ENCODE peak calls at places on chromosome X, in four cellular contexts. A is mesenchymal stem cell, U is H1, P is H9. M is an unnamed sample. For H3K4me1, the result is how much of the 10 kb centered on the place peaks cover.

GRCh38 chrX:68824565-68825125 is 4.2 kb upstream of the EFNB1 start:
- DNase-seq in A (no peak), U (no peak), P (peak), M (no peak)

GRCh38 chrX:23202316-23202715 is 132.3 kb upstream of the PTCHD1 start:
- DNase-seq in A (no peak), U (no peak), P (no peak), M (no peak)

GRCh38 chrX:17744896-17745523 is 7.7 kb downstream of the SCML1 start:
- DNase-seq in A (no peak), U (no peak), P (no peak), M (peak)

GRCh38 chrX:101415180-101416130 is 7.4 kb downstream of the HNRNPH2 start:
- DNase-seq in A (peak), U (no peak), P (peak), M (peak)

GRCh38 chrX:23434356-23434884 is 99.8 kb downstream of the PTCHD1 start:
- DNase-seq in A (peak), U (no peak), P (no peak), M (no peak)

GRCh38 chrX:66633541-66633940 is 5.3 kb downstream of the EDA2R start:
- DNase-seq in A (peak), U (no peak), P (no peak), M (no peak)

GRCh38 chrX:3166670-3167455 is 125.6 kb downstream of the ARSF start:
- DNase-seq in A (no peak), U (no peak), P (no peak), M (no peak)

GRCh38 chrX:108732630-108733321 is 3.6 kb downstream of the IRS4 start:
- DNase-seq in A (no peak), U (peak), P (peak), M (no peak)

GRCh38 chrX:48800574-48801280 is 1.1 kb upstream of the HDAC6 start:
- DNase-seq in A (no peak), U (no peak), P (no peak), M (no peak)

GRCh38 chrX:46500054-46500453 is 45.2 kb downstream of the ZNF674 start:
- DNase-seq in A (peak), U (no peak), P (no peak), M (no peak)

GRCh38 chrX:1221296-1221845 is 8.9 kb upstream of the CRLF2 start:
- DNase-seq in A (no peak), U (no peak), P (no peak), M (no peak)

GRCh38 chrX:19544693-19545305 is 29.5 kb upstream of the MAP3K15 start:
- DNase-seq in A (peak), U (no peak), P (no peak), M (peak)

GRCh38 chrX:74521961-74522833 is 92.2 kb downstream of the RLIM start:
- DNase-seq in A (peak), U (no peak), P (no peak), M (no peak)

GRCh38 chrX:72659726-72660125 is 54.4 kb downstream of the PHKA1 start:
- DNase-seq in A (no peak), U (no peak), P (no peak), M (no peak)

GRCh38 chrX:15856580-15856979 is 2.0 kb upstream of the AP1S2 start:
- DNase-seq in A (no peak), U (no peak), P (no peak), M (no peak)

GRCh38 chrX:107715331-107716044 is 60.1 kb downstream of the TSC22D3 start:
- DNase-seq in A (peak), U (no peak), P (no peak), M (no peak)

GRCh38 chrX:43562372-43562771 is 93.7 kb upstream of the MAOA start:
- DNase-seq in A (peak), U (no peak), P (no peak), M (no peak)

GRCh38 chrX:74450803-74451449 is 29.6 kb downstream of the SLC16A2 start:
- DNase-seq in A (peak), U (no peak), P (no peak), M (no peak)

GRCh38 chrX:104565791-104566687 is at the start of gene IL1RAPL2:
- DNase-seq in A (peak), U (peak), P (peak), M (no peak)

GRCh38 chrX:136961594-136962135 is 72.1 kb downstream of the GPR101 start:
- DNase-seq in A (no peak), U (no peak), P (no peak), M (no peak)

GRCh38 chrX:119971184-119971583 is 27.6 kb upstream of the NKAP start:
- DNase-seq in A (no peak), U (no peak), P (no peak), M (peak)

GRCh38 chrX:131068945-131069719 is 11.0 kb downstream of the ARHGAP36 start:
- DNase-seq in A (peak), U (peak), P (peak), M (peak)

GRCh38 chrX:149129767-149130166 is 375.3 kb downstream of the IDS start:
- DNase-seq in A (peak), U (no peak), P (no peak), M (no peak)

GRCh38 chrX:71103110-71103983 is 3.2 kb downstream of the CXorf65 start:
- DNase-seq in A (no peak), U (peak), P (peak), M (no peak)

GRCh38 chrX:15797707-15798106 is 7.4 kb downstream of the ZRSR2 start:
- DNase-seq in A (no peak), U (no peak), P (no peak), M (no peak)

GRCh38 chrX:156002517-156002916 is 5.0 kb downstream of the IL9R start:
- DNase-seq in A (no peak), U (no peak), P (no peak), M (no peak)
- H3K27ac ChIP-seq in A (no peak), U (no peak), P (no peak), M (no peak)

GRCh38 chrX:41723305-41723704 is 676 bp upstream of the GPR82 start:
- DNase-seq in A (peak), U (no peak), P (no peak), M (no peak)

GRCh38 chrX:41721590-41721989 is 2.4 kb upstream of the GPR82 start:
- DNase-seq in A (no peak), U (no peak), P (no peak), M (no peak)

GRCh38 chrX:41722816-41723215 is 1.2 kb upstream of the GPR82 start:
- DNase-seq in A (peak), U (no peak), P (no peak), M (no peak)

GRCh38 chrX:41723821-41724220 is at the start of gene GPR82:
- DNase-seq in A (no peak), U (no peak), P (no peak), M (peak)

DNA sequence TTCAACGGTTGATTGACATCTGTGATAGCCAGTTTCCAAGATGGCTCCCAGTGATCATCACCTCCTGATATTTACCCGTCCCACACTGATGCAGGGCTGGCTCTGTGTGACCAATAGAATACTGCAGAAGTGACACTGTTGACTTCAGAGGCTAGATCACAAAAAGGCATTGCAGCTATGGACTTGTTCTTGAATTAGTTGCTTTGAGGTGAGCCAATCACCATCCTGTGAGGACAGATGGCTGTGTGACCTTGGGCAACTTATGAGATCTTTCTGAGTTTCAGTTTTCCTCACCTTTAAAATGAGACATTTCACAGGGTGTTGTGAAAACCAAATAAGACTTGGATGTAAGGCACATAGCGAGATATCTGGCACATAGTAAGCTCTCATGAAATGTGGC is 1.8 kb upstream of the GPR82 start:
- DNase-seq in A (no peak), U (no peak), P (no peak), M (no peak)
- H3K4me1 ChIP-seq in A (under half), U (under half), P (under half), M (under half)

GRCh38 chrX:79366888-79367749 is at the start of gene ITM2A:
- DNase-seq in A (no peak), U (peak), P (peak), M (no peak)

GRCh38 chrX:79365591-79365990 is 1.5 kb downstream of the ITM2A start:
- DNase-seq in A (no peak), U (no peak), P (no peak), M (no peak)

GRCh38 chrX:79366556-79366887 is 612 bp downstream of the ITM2A start:
- DNase-seq in A (no peak), U (no peak), P (no peak), M (no peak)

GRCh38 chrX:79369871-79370270 is 2.7 kb upstream of the ITM2A start:
- DNase-seq in A (no peak), U (no peak), P (no peak), M (no peak)

DNA sequence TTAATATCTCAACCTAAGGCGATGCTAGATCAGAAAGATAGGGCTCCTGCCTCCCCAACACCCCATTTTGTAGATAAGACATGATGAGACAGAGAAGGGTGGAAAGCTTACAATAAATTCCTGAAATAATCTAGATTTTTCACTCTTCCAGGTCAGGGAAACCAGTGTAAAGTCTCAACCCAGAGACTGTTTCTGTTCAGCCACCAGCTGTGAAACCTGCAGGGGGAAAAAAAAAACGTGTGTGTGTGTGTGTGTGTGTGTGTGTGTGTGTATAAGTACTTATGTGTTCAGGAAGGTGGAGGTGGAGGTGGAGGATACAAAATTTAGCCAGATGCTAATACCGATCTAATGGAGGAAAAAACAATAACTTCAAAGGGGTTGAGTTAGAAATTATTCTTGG is 773 bp upstream of the ITM2A start:
- DNase-seq in A (no peak), U (no peak), P (no peak), M (no peak)
- H3K9ac ChIP-seq in A (no peak), U (no peak), P (no peak), M (no peak)

DNA sequence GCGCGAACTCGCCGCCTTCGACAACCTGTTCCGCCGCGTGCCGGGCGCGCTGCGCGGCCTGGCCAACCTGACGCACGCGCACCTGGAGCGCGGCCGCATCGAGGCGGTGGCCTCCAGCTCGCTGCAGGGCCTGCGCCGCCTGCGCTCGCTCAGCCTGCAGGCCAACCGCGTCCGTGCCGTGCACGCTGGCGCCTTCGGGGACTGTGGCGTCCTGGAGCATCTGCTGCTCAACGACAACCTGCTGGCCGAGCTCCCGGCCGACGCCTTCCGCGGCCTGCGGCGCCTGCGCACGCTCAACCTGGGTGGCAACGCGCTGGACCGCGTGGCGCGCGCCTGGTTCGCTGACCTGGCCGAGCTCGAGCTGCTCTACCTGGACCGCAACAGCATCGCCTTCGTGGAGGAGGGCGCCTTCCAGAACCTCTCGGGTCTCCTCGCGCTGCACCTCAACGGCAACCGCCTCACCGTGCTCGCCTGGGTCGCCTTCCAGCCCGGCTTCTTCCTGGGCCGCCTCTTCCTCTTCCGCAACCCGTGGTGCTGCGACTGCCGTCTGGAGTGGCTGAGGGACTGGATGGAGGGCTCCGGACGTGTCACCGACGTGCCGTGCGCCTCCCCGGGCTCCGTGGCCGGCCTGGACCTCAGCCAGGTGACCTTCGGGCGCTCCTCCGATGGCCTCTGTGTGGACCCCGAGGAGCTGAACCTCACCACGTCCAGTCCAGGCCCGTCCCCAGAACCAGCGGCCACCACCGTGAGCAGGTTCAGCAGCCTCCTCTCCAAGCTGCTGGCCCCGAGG is 27.0 kb downstream of the NYX start:
- DNase-seq in A (no peak), U (no peak), P (peak), M (no peak)
- H3K27ac ChIP-seq in A (no peak), U (peak), P (peak), M (no peak)

GRCh38 chrX:153728095-153728494 is 3.4 kb downstream of the ABCD1 start:
- DNase-seq in A (no peak), U (no peak), P (no peak), M (no peak)
- H3K4me1 ChIP-seq in A (under half), U (under half), P (under half), M (under half)

GRCh38 chrX:102746134-102746584 is 25.6 kb downstream of the GPRASP3 start:
- DNase-seq in A (peak), U (peak), P (peak), M (no peak)
- H3K9ac ChIP-seq in A (peak), U (peak), P (peak), M (no peak)

GRCh38 chrX:41590641-41591040 is 98.1 kb upstream of the GPR34 start:
- DNase-seq in A (no peak), U (no peak), P (no peak), M (no peak)
- H3K27ac ChIP-seq in A (no peak), U (no peak), P (no peak), M (no peak)

GRCh38 chrX:10615931-10616780 is 4.2 kb downstream of the MID1 start:
- DNase-seq in A (peak), U (no peak), P (peak), M (peak)

GRCh38 chrX:10618911-10619310 is 1.5 kb downstream of the MID1 start:
- DNase-seq in A (no peak), U (no peak), P (no peak), M (no peak)

GRCh38 chrX:10617186-10617963 is 3.0 kb downstream of the MID1 start:
- DNase-seq in A (no peak), U (no peak), P (no peak), M (no peak)

GRCh38 chrX:10619311-10620015 is 922 bp downstream of the MID1 start:
- DNase-seq in A (no peak), U (no peak), P (no peak), M (no peak)

GRCh38 chrX:10617964-10618342 is 2.4 kb downstream of the MID1 start:
- DNase-seq in A (no peak), U (no peak), P (no peak), M (no peak)
- H3K4me1 ChIP-seq in A (under half), U (under half), P (under half), M (under half)

M was measured in Karpas-422.